ENCODE peak calls at places on chromosomes 6 and 20, in nine cellular contexts. One of them, this sample, is unnamed.
A peak's percentile ranks its signal among the peaks of the same experiment; 100 is the strongest.

GRCh38 chr6:169905041-169905807 is 153.8 kb downstream of the ERMARD start:
- DNase-seq in colonic mucosa: peak; percentile 27
- DNase-seq in GM23248: peak; percentile 60
- DNase-seq in mammary epithelial cell: peak; percentile 41
- DNase-seq in fibroblast of lung: peak; percentile 75
- DNase-seq in astrocyte: peak; percentile 69
- DNase-seq in neural progenitor cell: no peak
- DNase-seq in K562: no peak
- DNase-seq in PC-3: peak; percentile 48
- DNase-seq in this sample: no peak

GRCh38 chr20:63444548-63444947 is 27.9 kb downstream of the KCNQ2 start:
- DNase-seq in colonic mucosa: no peak
- DNase-seq in GM23248: no peak
- DNase-seq in mammary epithelial cell: no peak
- DNase-seq in fibroblast of lung: no peak
- DNase-seq in astrocyte: no peak
- DNase-seq in neural progenitor cell: no peak
- DNase-seq in K562: no peak
- DNase-seq in PC-3: no peak
- DNase-seq in this sample: no peak

GRCh38 chr20:21554376-21554890 is 40.6 kb upstream of the NKX2-2 start:
- DNase-seq in colonic mucosa: no peak
- DNase-seq in GM23248: no peak
- DNase-seq in mammary epithelial cell: no peak
- DNase-seq in fibroblast of lung: no peak
- DNase-seq in astrocyte: no peak
- DNase-seq in neural progenitor cell: no peak
- DNase-seq in K562: no peak
- DNase-seq in PC-3: no peak
- DNase-seq in this sample: no peak

GRCh38 chr6:130848945-130849344 is 21.7 kb downstream of the SMLR1 start:
- DNase-seq in colonic mucosa: no peak
- DNase-seq in GM23248: peak; percentile 25
- DNase-seq in mammary epithelial cell: no peak
- DNase-seq in fibroblast of lung: no peak
- DNase-seq in astrocyte: no peak
- DNase-seq in neural progenitor cell: no peak
- DNase-seq in K562: peak; percentile 6
- DNase-seq in PC-3: no peak
- DNase-seq in this sample: no peak

GRCh38 chr6:88499436-88499835 is 333.3 kb upstream of the CNR1 start:
- DNase-seq in colonic mucosa: no peak
- DNase-seq in GM23248: no peak
- DNase-seq in mammary epithelial cell: no peak
- DNase-seq in fibroblast of lung: no peak
- DNase-seq in astrocyte: no peak
- DNase-seq in neural progenitor cell: peak; percentile 13
- DNase-seq in K562: no peak
- DNase-seq in PC-3: no peak
- DNase-seq in this sample: no peak

GRCh38 chr6:170243791-170244291 is 47.0 kb downstream of the DLL1 start:
- DNase-seq in colonic mucosa: no peak
- DNase-seq in GM23248: peak; percentile 35
- DNase-seq in mammary epithelial cell: no peak
- DNase-seq in fibroblast of lung: no peak
- DNase-seq in astrocyte: no peak
- DNase-seq in neural progenitor cell: peak; percentile 49
- DNase-seq in K562: no peak
- DNase-seq in PC-3: no peak
- DNase-seq in this sample: peak; percentile 78

GRCh38 chr6:89339565-89339964 is 13.0 kb downstream of the UBE2J1 start:
- DNase-seq in colonic mucosa: no peak
- DNase-seq in GM23248: no peak
- DNase-seq in mammary epithelial cell: no peak
- DNase-seq in fibroblast of lung: no peak
- DNase-seq in astrocyte: no peak
- DNase-seq in neural progenitor cell: no peak
- DNase-seq in K562: peak; percentile 43
- DNase-seq in PC-3: no peak
- DNase-seq in this sample: no peak

GRCh38 chr6:112251170-112251945 is 3.0 kb downstream of the LAMA4 start:
- DNase-seq in colonic mucosa: no peak
- DNase-seq in GM23248: peak; percentile 83
- DNase-seq in mammary epithelial cell: no peak
- DNase-seq in fibroblast of lung: peak; percentile 90
- DNase-seq in astrocyte: peak; percentile 87
- DNase-seq in neural progenitor cell: no peak
- DNase-seq in K562: no peak
- DNase-seq in PC-3: no peak
- DNase-seq in this sample: no peak

GRCh38 chr20:63738687-63739128 is 868 bp upstream of the SLC2A4RG start:
- DNase-seq in colonic mucosa: peak; percentile 80
- DNase-seq in GM23248: peak; percentile 56
- DNase-seq in mammary epithelial cell: no peak
- DNase-seq in fibroblast of lung: peak; percentile 28
- DNase-seq in astrocyte: no peak
- DNase-seq in neural progenitor cell: peak; percentile 90
- DNase-seq in K562: peak; percentile 74
- DNase-seq in PC-3: no peak
- DNase-seq in this sample: peak; percentile 93

GRCh38 chr20:12970372-12970821 is 38.4 kb upstream of the SPTLC3 start:
- DNase-seq in colonic mucosa: no peak
- DNase-seq in GM23248: peak; percentile 71
- DNase-seq in mammary epithelial cell: peak; percentile 32
- DNase-seq in fibroblast of lung: peak; percentile 74
- DNase-seq in astrocyte: peak; percentile 16
- DNase-seq in neural progenitor cell: peak; percentile 56
- DNase-seq in K562: no peak
- DNase-seq in PC-3: peak; percentile 84
- DNase-seq in this sample: no peak

GRCh38 chr6:159602370-159603185 is 90.5 kb downstream of the SOD2 start:
- DNase-seq in colonic mucosa: no peak
- DNase-seq in GM23248: no peak
- DNase-seq in mammary epithelial cell: no peak
- DNase-seq in fibroblast of lung: peak; percentile 6
- DNase-seq in astrocyte: no peak
- DNase-seq in neural progenitor cell: no peak
- DNase-seq in K562: no peak
- DNase-seq in PC-3: no peak
- DNase-seq in this sample: no peak

GRCh38 chr20:45359406-45360148 is 3.4 kb upstream of the SYS1 start:
- DNase-seq in colonic mucosa: peak; percentile 65
- DNase-seq in GM23248: peak; percentile 23
- DNase-seq in mammary epithelial cell: peak; percentile 97
- DNase-seq in fibroblast of lung: peak; percentile 67
- DNase-seq in astrocyte: peak; percentile 79
- DNase-seq in neural progenitor cell: peak; percentile 53
- DNase-seq in K562: no peak
- DNase-seq in PC-3: no peak
- DNase-seq in this sample: no peak

GRCh38 chr20:32786059-32786760 is 24.0 kb downstream of the DNMT3B start:
- DNase-seq in colonic mucosa: no peak
- DNase-seq in GM23248: no peak
- DNase-seq in mammary epithelial cell: no peak
- DNase-seq in fibroblast of lung: no peak
- DNase-seq in astrocyte: no peak
- DNase-seq in neural progenitor cell: no peak
- DNase-seq in K562: no peak
- DNase-seq in PC-3: no peak
- DNase-seq in this sample: no peak

GRCh38 chr20:56764671-56765070 is 135.6 kb downstream of the TFAP2C start:
- DNase-seq in colonic mucosa: no peak
- DNase-seq in GM23248: no peak
- DNase-seq in mammary epithelial cell: no peak
- DNase-seq in fibroblast of lung: no peak
- DNase-seq in astrocyte: no peak
- DNase-seq in neural progenitor cell: no peak
- DNase-seq in K562: no peak
- DNase-seq in PC-3: no peak
- DNase-seq in this sample: no peak

GRCh38 chr6:3977875-3978711 is 100.8 kb downstream of the FAM217A start:
- DNase-seq in colonic mucosa: peak; percentile 24
- DNase-seq in GM23248: peak; percentile 91
- DNase-seq in mammary epithelial cell: peak; percentile 56
- DNase-seq in fibroblast of lung: peak; percentile 97
- DNase-seq in astrocyte: peak; percentile 86
- DNase-seq in neural progenitor cell: peak; percentile 53
- DNase-seq in K562: peak; percentile 74
- DNase-seq in PC-3: peak; percentile 84
- DNase-seq in this sample: no peak

GRCh38 chr20:17531537-17532025 is 402 bp upstream of the BFSP1 start:
- DNase-seq in colonic mucosa: no peak
- DNase-seq in GM23248: no peak
- DNase-seq in mammary epithelial cell: no peak
- DNase-seq in fibroblast of lung: no peak
- DNase-seq in astrocyte: no peak
- DNase-seq in neural progenitor cell: no peak
- DNase-seq in K562: no peak
- DNase-seq in PC-3: no peak
- DNase-seq in this sample: no peak

GRCh38 chr6:166784691-166785090 is 157.6 kb upstream of the RPS6KA2 start:
- DNase-seq in colonic mucosa: no peak
- DNase-seq in GM23248: peak; percentile 64
- DNase-seq in mammary epithelial cell: no peak
- DNase-seq in fibroblast of lung: no peak
- DNase-seq in astrocyte: no peak
- DNase-seq in neural progenitor cell: no peak
- DNase-seq in K562: no peak
- DNase-seq in PC-3: peak; percentile 13
- DNase-seq in this sample: no peak

GRCh38 chr6:134840086-134840485 is 109.8 kb downstream of the ALDH8A1 start:
- DNase-seq in colonic mucosa: no peak
- DNase-seq in GM23248: no peak
- DNase-seq in mammary epithelial cell: no peak
- DNase-seq in fibroblast of lung: no peak
- DNase-seq in astrocyte: no peak
- DNase-seq in neural progenitor cell: no peak
- DNase-seq in K562: no peak
- DNase-seq in PC-3: no peak
- DNase-seq in this sample: no peak

GRCh38 chr6:161543910-161544309 is 270.0 kb upstream of the AGPAT4 start:
- DNase-seq in colonic mucosa: no peak
- DNase-seq in GM23248: no peak
- DNase-seq in mammary epithelial cell: no peak
- DNase-seq in fibroblast of lung: no peak
- DNase-seq in astrocyte: no peak
- DNase-seq in neural progenitor cell: no peak
- DNase-seq in K562: no peak
- DNase-seq in PC-3: no peak
- DNase-seq in this sample: no peak

GRCh38 chr6:161546632-161547031 is 272.8 kb upstream of the AGPAT4 start:
- DNase-seq in colonic mucosa: no peak
- DNase-seq in GM23248: no peak
- DNase-seq in mammary epithelial cell: no peak
- DNase-seq in fibroblast of lung: no peak
- DNase-seq in astrocyte: no peak
- DNase-seq in neural progenitor cell: no peak
- DNase-seq in K562: no peak
- DNase-seq in PC-3: no peak
- DNase-seq in this sample: no peak

GRCh38 chr6:161547617-161548016 is 273.8 kb upstream of the AGPAT4 start:
- DNase-seq in colonic mucosa: no peak
- DNase-seq in GM23248: peak; percentile 21
- DNase-seq in mammary epithelial cell: no peak
- DNase-seq in fibroblast of lung: no peak
- DNase-seq in astrocyte: peak; percentile 24
- DNase-seq in neural progenitor cell: no peak
- DNase-seq in K562: no peak
- DNase-seq in PC-3: no peak
- DNase-seq in this sample: no peak

GRCh38 chr6:161544801-161545490 is 271.1 kb upstream of the AGPAT4 start:
- DNase-seq in colonic mucosa: no peak
- DNase-seq in GM23248: no peak
- DNase-seq in mammary epithelial cell: no peak
- DNase-seq in fibroblast of lung: no peak
- DNase-seq in astrocyte: peak; percentile 89
- DNase-seq in neural progenitor cell: no peak
- DNase-seq in K562: no peak
- DNase-seq in PC-3: no peak
- DNase-seq in this sample: no peak

GRCh38 chr6:161545741-161546140 is 271.9 kb upstream of the AGPAT4 start:
- DNase-seq in colonic mucosa: no peak
- DNase-seq in GM23248: no peak
- DNase-seq in mammary epithelial cell: no peak
- DNase-seq in fibroblast of lung: no peak
- DNase-seq in astrocyte: peak; percentile 18
- DNase-seq in neural progenitor cell: no peak
- DNase-seq in K562: no peak
- DNase-seq in PC-3: no peak
- DNase-seq in this sample: no peak
- H3K4me1 ChIP-seq in colonic mucosa: no peaks in the 10 kb centered on the region
- H3K4me1 ChIP-seq in GM23248: no peaks in the 10 kb centered on the region
- H3K4me1 ChIP-seq in mammary epithelial cell: no peaks in the 10 kb centered on the region
- H3K4me1 ChIP-seq in fibroblast of lung: no peaks in the 10 kb centered on the region
- H3K4me1 ChIP-seq in astrocyte: no peaks in the 10 kb centered on the region
- H3K4me1 ChIP-seq in neural progenitor cell: no peaks in the 10 kb centered on the region
- H3K4me1 ChIP-seq in K562: no peaks in the 10 kb centered on the region
- H3K4me1 ChIP-seq in PC-3: no peaks in the 10 kb centered on the region
- H3K4me1 ChIP-seq in this sample: no peaks in the 10 kb centered on the region

DNA sequence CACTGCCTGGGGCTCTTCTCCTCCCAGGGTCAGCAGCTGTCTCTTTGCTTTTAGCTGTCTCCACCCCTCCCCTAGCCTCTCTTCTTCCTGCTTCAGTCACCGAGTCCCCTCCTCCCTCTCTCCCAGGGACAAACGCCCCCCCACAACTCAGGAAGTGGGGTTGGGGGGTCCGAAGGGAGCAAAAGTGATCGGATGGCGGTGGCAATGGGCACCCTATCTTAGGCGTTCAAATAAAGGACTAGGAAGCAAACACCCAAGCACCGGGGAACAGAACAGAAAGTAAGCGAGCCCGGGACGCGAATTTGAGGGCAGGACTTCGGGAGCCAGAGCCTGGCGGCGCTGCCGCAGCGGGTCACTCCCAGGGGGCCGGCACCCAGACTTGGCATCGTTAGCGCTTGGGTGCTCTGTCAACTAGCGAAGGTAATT is 951 bp upstream of the ITPR3 start:
- DNase-seq in colonic mucosa: peak; percentile 69
- DNase-seq in GM23248: peak; percentile 67
- DNase-seq in mammary epithelial cell: no peak
- DNase-seq in fibroblast of lung: no peak
- DNase-seq in astrocyte: no peak
- DNase-seq in neural progenitor cell: peak; percentile 53
- DNase-seq in K562: peak; percentile 61
- DNase-seq in PC-3: peak; percentile 47
- DNase-seq in this sample: peak; percentile 87
- H3K27ac ChIP-seq in colonic mucosa: peak overlapping the region; percentile 97
- H3K27ac ChIP-seq in GM23248: peak overlapping the region; percentile 68
- H3K27ac ChIP-seq in mammary epithelial cell: peak overlapping the region; percentile 77
- H3K27ac ChIP-seq in fibroblast of lung: peak overlapping the region; percentile 46
- H3K27ac ChIP-seq in astrocyte: no peak overlapping the region
- H3K27ac ChIP-seq in neural progenitor cell: no peak overlapping the region
- H3K27ac ChIP-seq in K562: no peak overlapping the region
- H3K27ac ChIP-seq in PC-3: peak overlapping the region; percentile 53
- H3K27ac ChIP-seq in this sample: peak overlapping the region; percentile 85

GRCh38 chr6:85675030-85675819 is 32.5 kb upstream of the SYNCRIP start:
- DNase-seq in colonic mucosa: no peak
- DNase-seq in GM23248: peak; percentile 67
- DNase-seq in mammary epithelial cell: peak; percentile 73
- DNase-seq in fibroblast of lung: peak; percentile 69
- DNase-seq in astrocyte: peak; percentile 73
- DNase-seq in neural progenitor cell: peak; percentile 39
- DNase-seq in K562: peak; percentile 65
- DNase-seq in PC-3: peak; percentile 65
- DNase-seq in this sample: no peak
- H3K9ac ChIP-seq in colonic mucosa: peak overlapping the region; percentile 38
- H3K9ac ChIP-seq in GM23248: peak overlapping the region; percentile 96
- H3K9ac ChIP-seq in mammary epithelial cell: no peak overlapping the region
- H3K9ac ChIP-seq in fibroblast of lung: no peak overlapping the region
- H3K9ac ChIP-seq in astrocyte: peak overlapping the region; percentile 99
- H3K9ac ChIP-seq in neural progenitor cell: no peak overlapping the region
- H3K9ac ChIP-seq in K562: peak overlapping the region; percentile 61
- H3K9ac ChIP-seq in PC-3: no peak overlapping the region
- H3K9ac ChIP-seq in this sample: peak overlapping the region; percentile 42

GRCh38 chr6:150625927-150626326 is 26.2 kb downstream of the PLEKHG1 start:
- DNase-seq in colonic mucosa: no peak
- DNase-seq in GM23248: no peak
- DNase-seq in mammary epithelial cell: no peak
- DNase-seq in fibroblast of lung: no peak
- DNase-seq in astrocyte: no peak
- DNase-seq in neural progenitor cell: no peak
- DNase-seq in K562: no peak
- DNase-seq in PC-3: no peak
- DNase-seq in this sample: no peak
- H3K4me1 ChIP-seq in colonic mucosa: peaks cover 8% of the 10 kb centered on the region
- H3K4me1 ChIP-seq in GM23248: peaks cover 16% of the 10 kb centered on the region
- H3K4me1 ChIP-seq in mammary epithelial cell: no peaks in the 10 kb centered on the region
- H3K4me1 ChIP-seq in fibroblast of lung: no peaks in the 10 kb centered on the region
- H3K4me1 ChIP-seq in astrocyte: peaks cover 3% of the 10 kb centered on the region
- H3K4me1 ChIP-seq in neural progenitor cell: no peaks in the 10 kb centered on the region
- H3K4me1 ChIP-seq in K562: no peaks in the 10 kb centered on the region
- H3K4me1 ChIP-seq in PC-3: peaks cover 10% of the 10 kb centered on the region
- H3K4me1 ChIP-seq in this sample: peaks cover 13% of the 10 kb centered on the region

This sample was measured in kidney.